ENCODE peak calls at places on chromosomes 7 and 10, in five cellular contexts. One of them, this sample, is unnamed.

GRCh38 chr7:37853468-37853867 is 5.1 kb downstream of the NME8 start:
- DNase-seq in GF-D8: no peak
- DNase-seq in CD4-positive, alpha-beta memory T cell: no peak
- DNase-seq in H7: peak; percentile 4
- DNase-seq in cardiac muscle cell: peak; percentile 12
- DNase-seq in this sample: peak; percentile 10

GRCh38 chr7:85065306-85065705 is 121.5 kb downstream of the SEMA3D start:
- DNase-seq in CD4-positive, alpha-beta memory T cell: no peak
- DNase-seq in cardiac muscle cell: peak; percentile 72
- DNase-seq in GF-D8: no peak
- DNase-seq in H7: no peak
- DNase-seq in this sample: no peak

GRCh38 chr7:115689941-115690340 is 340.6 kb downstream of the TFEC start:
- DNase-seq in CD4-positive, alpha-beta memory T cell: no peak
- DNase-seq in cardiac muscle cell: no peak
- DNase-seq in GF-D8: no peak
- DNase-seq in H7: no peak
- DNase-seq in this sample: no peak

GRCh38 chr7:124033807-124034753 is 1.2 kb upstream of the TMEM229A start:
- DNase-seq in cardiac muscle cell: no peak
- DNase-seq in H7: peak; percentile 8
- DNase-seq in GF-D8: no peak
- DNase-seq in CD4-positive, alpha-beta memory T cell: no peak
- DNase-seq in this sample: no peak

GRCh38 chr7:83850037-83850619 is 201.2 kb upstream of the SEMA3E start:
- DNase-seq in cardiac muscle cell: no peak
- DNase-seq in GF-D8: no peak
- DNase-seq in H7: no peak
- DNase-seq in CD4-positive, alpha-beta memory T cell: no peak
- DNase-seq in this sample: no peak

GRCh38 chr7:50982626-50983025 is 199.9 kb upstream of the GRB10 start:
- DNase-seq in CD4-positive, alpha-beta memory T cell: no peak
- DNase-seq in H7: no peak
- DNase-seq in cardiac muscle cell: no peak
- DNase-seq in GF-D8: no peak
- DNase-seq in this sample: no peak

GRCh38 chr10:70987396-70988130 is 99.2 kb upstream of the PCBD1 start:
- DNase-seq in GF-D8: no peak
- DNase-seq in CD4-positive, alpha-beta memory T cell: no peak
- DNase-seq in H7: no peak
- DNase-seq in cardiac muscle cell: no peak
- DNase-seq in this sample: no peak

GRCh38 chr10:35005868-35006267 is 84.3 kb downstream of the CUL2 start:
- DNase-seq in cardiac muscle cell: peak; percentile 93
- DNase-seq in H7: no peak
- DNase-seq in CD4-positive, alpha-beta memory T cell: no peak
- DNase-seq in GF-D8: peak; percentile 99
- DNase-seq in this sample: no peak

GRCh38 chr7:64463636-64464375 is 99.1 kb downstream of the ZNF680 start:
- DNase-seq in CD4-positive, alpha-beta memory T cell: peak; percentile 12
- DNase-seq in cardiac muscle cell: peak; percentile 62
- DNase-seq in H7: no peak
- DNase-seq in GF-D8: peak; percentile 80
- DNase-seq in this sample: no peak

GRCh38 chr10:78066728-78067430 is 33.2 kb downstream of the RPS24 start:
- DNase-seq in CD4-positive, alpha-beta memory T cell: no peak
- DNase-seq in GF-D8: no peak
- DNase-seq in H7: no peak
- DNase-seq in cardiac muscle cell: no peak
- DNase-seq in this sample: no peak

GRCh38 chr10:46106410-46107255 is 60.6 kb upstream of the MSMB start:
- DNase-seq in H7: peak; percentile 77
- DNase-seq in CD4-positive, alpha-beta memory T cell: peak; percentile 60
- DNase-seq in GF-D8: peak; percentile 19
- DNase-seq in cardiac muscle cell: peak; percentile 77
- DNase-seq in this sample: peak; percentile 75

GRCh38 chr7:80128918-80129317 is 5.7 kb upstream of the GNAI1 start:
- DNase-seq in H7: no peak
- DNase-seq in cardiac muscle cell: no peak
- DNase-seq in CD4-positive, alpha-beta memory T cell: no peak
- DNase-seq in GF-D8: no peak
- DNase-seq in this sample: no peak

GRCh38 chr7:2713370-2713769 is 25.4 kb downstream of the AMZ1 start:
- DNase-seq in H7: peak; percentile 70
- DNase-seq in GF-D8: no peak
- DNase-seq in CD4-positive, alpha-beta memory T cell: no peak
- DNase-seq in cardiac muscle cell: no peak
- DNase-seq in this sample: peak; percentile 67

GRCh38 chr10:103569877-103570276 is 76.4 kb downstream of the NEURL1 start:
- DNase-seq in GF-D8: no peak
- DNase-seq in H7: no peak
- DNase-seq in cardiac muscle cell: peak; percentile 40
- DNase-seq in CD4-positive, alpha-beta memory T cell: no peak
- DNase-seq in this sample: no peak

GRCh38 chr7:14483663-14484062 is 418.9 kb downstream of the DGKB start:
- DNase-seq in CD4-positive, alpha-beta memory T cell: no peak
- DNase-seq in H7: no peak
- DNase-seq in cardiac muscle cell: no peak
- DNase-seq in GF-D8: no peak
- DNase-seq in this sample: no peak

GRCh38 chr10:17216901-17217395 is 11.1 kb upstream of the VIM start:
- DNase-seq in H7: no peak
- DNase-seq in GF-D8: no peak
- DNase-seq in cardiac muscle cell: no peak
- DNase-seq in CD4-positive, alpha-beta memory T cell: no peak
- DNase-seq in this sample: no peak

GRCh38 chr10:59668081-59668480 is 41.6 kb downstream of the SLC16A9 start:
- DNase-seq in H7: no peak
- DNase-seq in cardiac muscle cell: no peak
- DNase-seq in GF-D8: no peak
- DNase-seq in CD4-positive, alpha-beta memory T cell: no peak
- DNase-seq in this sample: no peak

GRCh38 chr10:33743429-33743857 is 409.0 kb upstream of the NRP1 start:
- DNase-seq in cardiac muscle cell: no peak
- DNase-seq in H7: no peak
- DNase-seq in GF-D8: no peak
- DNase-seq in CD4-positive, alpha-beta memory T cell: no peak
- DNase-seq in this sample: no peak

GRCh38 chr7:13336227-13336626 is 648.8 kb downstream of the ARL4A start:
- DNase-seq in CD4-positive, alpha-beta memory T cell: no peak
- DNase-seq in cardiac muscle cell: peak; percentile 21
- DNase-seq in H7: no peak
- DNase-seq in GF-D8: no peak
- DNase-seq in this sample: no peak

GRCh38 chr10:16848562-16849154 is 31.4 kb upstream of the RSU1 start:
- DNase-seq in GF-D8: no peak
- DNase-seq in H7: no peak
- DNase-seq in cardiac muscle cell: peak; percentile 31
- DNase-seq in CD4-positive, alpha-beta memory T cell: no peak
- DNase-seq in this sample: no peak

GRCh38 chr7:47049234-47049774 is 532.6 kb downstream of the TNS3 start:
- DNase-seq in GF-D8: no peak
- DNase-seq in CD4-positive, alpha-beta memory T cell: no peak
- DNase-seq in cardiac muscle cell: no peak
- DNase-seq in H7: no peak
- DNase-seq in this sample: no peak